ENCODE peak calls at places on chromosomes 6 and 20, in six cellular contexts. B, U, Y, Z, V and Q are unnamed samples. For H3K4me1, the result is how much of the 10 kb centered on the place peaks cover.

GRCh38 chr6:54992789-54993188 is 146.2 kb downstream of the FAM83B start:
- DNase-seq in B (peak), U (no peak), Y (no peak), Z (no peak), V (no peak), Q (no peak)

GRCh38 chr6:128112494-128112893 is 211.6 kb upstream of the THEMIS start:
- DNase-seq in B (no peak), U (no peak), Y (no peak), Z (no peak), V (no peak), Q (no peak)

GRCh38 chr6:163489584-163489983 is 75.1 kb downstream of the QKI start:
- DNase-seq in B (no peak), U (no peak), Y (no peak), Z (no peak), V (no peak), Q (no peak)

GRCh38 chr6:137892271-137892708 is 25.2 kb downstream of the TNFAIP3 start:
- DNase-seq in B (no peak), U (no peak), Y (no peak), Z (no peak), V (no peak), Q (no peak)

GRCh38 chr20:59455392-59456341 is 148.7 kb upstream of the PHACTR3 start:
- DNase-seq in B (no peak), U (peak), Y (peak), Z (peak), V (no peak), Q (no peak)

GRCh38 chr6:17394192-17394611 is 807 bp downstream of the CAP2 start:
- DNase-seq in B (no peak), U (peak), Y (peak), Z (peak), V (no peak), Q (no peak)

GRCh38 chr6:11712760-11713159 is 65.8 kb downstream of the ADTRP start:
- DNase-seq in B (no peak), U (no peak), Y (peak), Z (no peak), V (no peak), Q (no peak)

GRCh38 chr20:64177420-64177783 is 13.2 kb downstream of the MYT1 start:
- DNase-seq in B (no peak), U (no peak), Y (no peak), Z (no peak), V (no peak), Q (no peak)

GRCh38 chr6:10177703-10178102 is 237.2 kb downstream of the TFAP2A start:
- DNase-seq in B (no peak), U (no peak), Y (no peak), Z (no peak), V (no peak), Q (no peak)

GRCh38 chr6:55299285-55299684 is 28.0 kb upstream of the GFRAL start:
- DNase-seq in B (no peak), U (no peak), Y (no peak), Z (no peak), V (no peak), Q (no peak)

GRCh38 chr6:30678964-30679726 is 6.3 kb upstream of the DHX16 start:
- DNase-seq in B (peak), U (peak), Y (peak), Z (peak), V (peak), Q (peak)

GRCh38 chr6:155247618-155248017 is 16.2 kb upstream of the CLDN20 start:
- DNase-seq in B (no peak), U (no peak), Y (no peak), Z (no peak), V (no peak), Q (no peak)

GRCh38 chr20:3406481-3407425 is 716 bp downstream of the DNAAF9 start:
- DNase-seq in B (no peak), U (peak), Y (peak), Z (no peak), V (no peak), Q (peak)

GRCh38 chr6:119446623-119447008 is 97.1 kb upstream of the MAN1A1 start:
- DNase-seq in B (no peak), U (peak), Y (peak), Z (no peak), V (no peak), Q (no peak)

GRCh38 chr6:42263165-42263852 is 45.6 kb upstream of the MRPS10 start:
- DNase-seq in B (no peak), U (no peak), Y (no peak), Z (no peak), V (no peak), Q (no peak)

GRCh38 chr6:140062042-140063041 is 687.9 kb upstream of the CITED2 start:
- DNase-seq in B (no peak), U (peak), Y (peak), Z (peak), V (no peak), Q (peak)

GRCh38 chr20:55205684-55206083 is 730.3 kb downstream of the DOK5 start:
- DNase-seq in B (no peak), U (no peak), Y (no peak), Z (no peak), V (no peak), Q (no peak)

GRCh38 chr6:25017486-25017885 is 81.7 kb upstream of the RIPOR2 start:
- DNase-seq in B (no peak), U (no peak), Y (no peak), Z (no peak), V (no peak), Q (no peak)

GRCh38 chr6:7912024-7912423 is 1.4 kb upstream of the TXNDC5 start:
- DNase-seq in B (no peak), U (no peak), Y (peak), Z (peak), V (no peak), Q (no peak)

GRCh38 chr6:7910654-7911344 is at the start of gene TXNDC5:
- DNase-seq in B (peak), U (peak), Y (peak), Z (peak), V (peak), Q (peak)

GRCh38 chr6:7911345-7911725 is 747 bp upstream of the TXNDC5 start:
- DNase-seq in B (no peak), U (no peak), Y (no peak), Z (no peak), V (no peak), Q (no peak)

GRCh38 chr6:7909323-7910276 is 988 bp downstream of the TXNDC5 start:
- DNase-seq in B (peak), U (peak), Y (peak), Z (peak), V (peak), Q (peak)

DNA sequence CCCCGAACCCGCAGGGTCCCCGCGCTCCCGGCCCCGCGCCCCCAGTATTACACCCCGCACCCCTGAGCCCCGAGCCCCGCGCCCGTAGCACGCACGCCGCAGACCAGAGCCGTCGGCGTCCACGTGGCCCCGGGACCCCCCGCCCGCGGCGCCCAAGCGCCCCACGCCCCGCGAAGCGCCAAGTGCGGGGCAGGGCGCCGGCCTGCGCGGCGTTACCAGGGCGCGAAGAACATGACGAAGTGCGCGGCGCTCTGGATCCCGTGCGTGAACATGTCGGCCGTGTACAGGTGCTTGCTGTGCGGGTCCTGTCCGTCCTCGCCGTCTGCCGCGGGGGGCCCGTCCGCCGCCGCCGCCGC is 312 bp downstream of the TXNDC5 start:
- DNase-seq in B (no peak), U (no peak), Y (no peak), Z (no peak), V (no peak), Q (no peak)
- H3K4me3 ChIP-seq in B (peak), U (peak), Y (peak), Z (peak), V (peak), Q (peak)

GRCh38 chr6:147201885-147202515 is 2.2 kb upstream of the STXBP5 start:
- DNase-seq in B (no peak), U (no peak), Y (peak), Z (no peak), V (no peak), Q (peak)
- TF ChIP-seq CTCF in B (no peak), U (no peak), Y (no peak), Z (no peak), V (no peak), Q (no peak)

GRCh38 chr20:62822788-62823651 is 6.2 kb downstream of the COL9A3 start:
- DNase-seq in B (peak), U (peak), Y (peak), Z (no peak), V (no peak), Q (peak)
- H3K4me1 ChIP-seq in B (under half), U (under half), Y (under half), Z (under half), V (under half), Q (under half)

GRCh38 chr20:21713470-21713869 is 8.0 kb downstream of the PAX1 start:
- DNase-seq in B (no peak), U (no peak), Y (no peak), Z (no peak), V (no peak), Q (no peak)
- H3K4me3 ChIP-seq in B (no peak), U (no peak), Y (no peak), Z (no peak), V (no peak), Q (no peak)

GRCh38 chr20:46810442-46811327 is 84.0 kb upstream of the EYA2 start:
- DNase-seq in B (no peak), U (no peak), Y (no peak), Z (no peak), V (no peak), Q (no peak)
- TF ChIP-seq CTCF in B (no peak), U (no peak), Y (no peak), Z (no peak), V (no peak), Q (no peak)

GRCh38 chr6:15402401-15403045 is 156.7 kb downstream of the JARID2 start:
- DNase-seq in B (no peak), U (no peak), Y (no peak), Z (no peak), V (no peak), Q (no peak)
- H3K4me1 ChIP-seq in B (under half), U (half or more), Y (under half), Z (half or more), V (under half), Q (under half)

DNA sequence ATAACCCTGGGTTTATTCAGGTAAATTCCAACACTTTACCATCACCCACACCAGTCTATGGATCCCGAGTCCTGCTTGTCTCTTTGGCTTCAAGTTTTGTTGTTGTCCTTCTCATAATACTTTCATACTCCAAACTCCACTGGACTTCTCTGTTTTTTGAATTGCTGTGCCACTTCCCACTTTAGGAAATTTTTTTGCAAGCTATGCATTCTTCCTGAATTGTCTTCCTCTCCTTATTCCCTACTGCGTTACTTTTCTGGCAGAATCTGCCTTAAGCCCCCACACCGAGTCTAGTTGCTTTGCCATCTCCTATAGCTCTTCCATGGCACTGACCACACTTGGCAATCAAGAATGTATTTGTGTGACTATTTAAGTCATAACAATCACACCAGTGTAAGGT is 96.1 kb downstream of the TSHZ2 start:
- DNase-seq in B (no peak), U (no peak), Y (no peak), Z (no peak), V (no peak), Q (no peak)
- H3K4me3 ChIP-seq in B (no peak), U (no peak), Y (no peak), Z (no peak), V (no peak), Q (no peak)